ENCODE peak calls at places on chromosome 16, in four cellular contexts. One of them, this sample, is unnamed.

GRCh38 chr16:84332975-84333684 is 35.2 kb upstream of the ATP2C2 start:
- DNase-seq in fibroblast of villous mesenchyme: no peak
- DNase-seq in neural progenitor cell: no peak
- DNase-seq in epithelial cell of proximal tubule: peak
- DNase-seq in this sample: peak

GRCh38 chr16:9706217-9706616 is 476.0 kb downstream of the GRIN2A start:
- DNase-seq in epithelial cell of proximal tubule: no peak
- DNase-seq in neural progenitor cell: no peak
- DNase-seq in fibroblast of villous mesenchyme: no peak
- DNase-seq in this sample: no peak

GRCh38 chr16:20883554-20884239 is 16.5 kb downstream of the DCUN1D3 start:
- DNase-seq in epithelial cell of proximal tubule: no peak
- DNase-seq in fibroblast of villous mesenchyme: peak
- DNase-seq in neural progenitor cell: no peak
- DNase-seq in this sample: no peak

GRCh38 chr16:50215680-50216079 is 50.7 kb upstream of the ADCY7 start:
- DNase-seq in fibroblast of villous mesenchyme: no peak
- DNase-seq in epithelial cell of proximal tubule: no peak
- DNase-seq in neural progenitor cell: no peak
- DNase-seq in this sample: no peak

GRCh38 chr16:79367822-79368221 is 232.7 kb downstream of the MAF start:
- DNase-seq in epithelial cell of proximal tubule: no peak
- DNase-seq in fibroblast of villous mesenchyme: no peak
- DNase-seq in neural progenitor cell: no peak
- DNase-seq in this sample: no peak

GRCh38 chr16:15509051-15509592 is 74.7 kb downstream of the BMERB1 start:
- DNase-seq in epithelial cell of proximal tubule: no peak
- DNase-seq in fibroblast of villous mesenchyme: no peak
- DNase-seq in neural progenitor cell: no peak
- DNase-seq in this sample: peak

GRCh38 chr16:68128577-68129305 is 43.6 kb downstream of the NFATC3 start:
- DNase-seq in fibroblast of villous mesenchyme: peak
- DNase-seq in epithelial cell of proximal tubule: peak
- DNase-seq in neural progenitor cell: no peak
- DNase-seq in this sample: no peak

GRCh38 chr16:5022521-5022920 is 11.2 kb downstream of the NAGPA start:
- DNase-seq in fibroblast of villous mesenchyme: no peak
- DNase-seq in epithelial cell of proximal tubule: no peak
- DNase-seq in neural progenitor cell: no peak
- DNase-seq in this sample: no peak

GRCh38 chr16:81583893-81584705 is 139.5 kb downstream of the CMIP start:
- DNase-seq in fibroblast of villous mesenchyme: no peak
- DNase-seq in neural progenitor cell: no peak
- DNase-seq in epithelial cell of proximal tubule: no peak
- DNase-seq in this sample: no peak

GRCh38 chr16:87474566-87474996 is 18.2 kb downstream of the ZCCHC14 start:
- DNase-seq in neural progenitor cell: no peak
- DNase-seq in fibroblast of villous mesenchyme: no peak
- DNase-seq in epithelial cell of proximal tubule: no peak
- DNase-seq in this sample: no peak

GRCh38 chr16:81873843-81874752 is 95.0 kb downstream of the PLCG2 start:
- DNase-seq in neural progenitor cell: peak
- DNase-seq in epithelial cell of proximal tubule: no peak
- DNase-seq in fibroblast of villous mesenchyme: peak
- DNase-seq in this sample: peak

GRCh38 chr16:84442416-84443145 is 61.9 kb downstream of the MEAK7 start:
- DNase-seq in neural progenitor cell: no peak
- DNase-seq in epithelial cell of proximal tubule: no peak
- DNase-seq in fibroblast of villous mesenchyme: no peak
- DNase-seq in this sample: no peak

GRCh38 chr16:89860747-89861304 is 12.6 kb upstream of the TCF25 start:
- DNase-seq in neural progenitor cell: peak
- DNase-seq in epithelial cell of proximal tubule: no peak
- DNase-seq in fibroblast of villous mesenchyme: peak
- DNase-seq in this sample: peak

GRCh38 chr16:54677551-54677950 is 253.1 kb upstream of the IRX5 start:
- DNase-seq in epithelial cell of proximal tubule: no peak
- DNase-seq in fibroblast of villous mesenchyme: no peak
- DNase-seq in neural progenitor cell: no peak
- DNase-seq in this sample: no peak

GRCh38 chr16:4777339-4778049 is 10.5 kb upstream of the ZNF500 start:
- DNase-seq in epithelial cell of proximal tubule: no peak
- DNase-seq in neural progenitor cell: no peak
- DNase-seq in fibroblast of villous mesenchyme: no peak
- DNase-seq in this sample: no peak

GRCh38 chr16:88781140-88782077 is 3.6 kb downstream of the PIEZO1 start:
- DNase-seq in neural progenitor cell: no peak
- DNase-seq in fibroblast of villous mesenchyme: no peak
- DNase-seq in epithelial cell of proximal tubule: no peak
- DNase-seq in this sample: no peak

GRCh38 chr16:23508589-23509440 is 1.5 kb downstream of the GGA2 start:
- DNase-seq in epithelial cell of proximal tubule: no peak
- DNase-seq in neural progenitor cell: peak
- DNase-seq in fibroblast of villous mesenchyme: peak
- DNase-seq in this sample: peak

GRCh38 chr16:57167951-57168350 is 17.9 kb downstream of the PSME3IP1 start:
- DNase-seq in fibroblast of villous mesenchyme: peak
- DNase-seq in epithelial cell of proximal tubule: no peak
- DNase-seq in neural progenitor cell: peak
- DNase-seq in this sample: peak

GRCh38 chr16:21638573-21638975 is 13.8 kb downstream of the IGSF6 start:
- DNase-seq in epithelial cell of proximal tubule: no peak
- DNase-seq in fibroblast of villous mesenchyme: peak
- DNase-seq in neural progenitor cell: no peak
- DNase-seq in this sample: no peak

DNA sequence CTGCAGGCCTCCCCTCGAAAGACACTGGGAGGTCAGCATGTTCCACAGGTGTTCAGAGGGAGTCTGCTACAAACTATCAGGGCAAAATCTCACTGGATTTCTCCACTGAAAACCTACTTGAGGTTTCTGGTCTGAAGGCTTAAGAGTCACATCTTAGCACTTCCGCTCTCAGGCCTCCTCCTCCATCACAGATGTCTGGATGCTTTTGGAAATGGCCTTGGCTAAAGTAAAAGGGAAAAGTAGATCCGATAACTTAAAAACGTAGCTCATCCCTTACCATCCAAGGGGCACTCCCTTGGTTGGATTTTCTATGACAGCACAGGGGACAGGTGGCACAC is 14.4 kb downstream of the GINS2 start:
- DNase-seq in neural progenitor cell: no peak
- DNase-seq in fibroblast of villous mesenchyme: no peak
- DNase-seq in epithelial cell of proximal tubule: no peak
- DNase-seq in this sample: peak
- H3K4me3 ChIP-seq in neural progenitor cell: no peak
- H3K4me3 ChIP-seq in fibroblast of villous mesenchyme: no peak
- H3K4me3 ChIP-seq in epithelial cell of proximal tubule: no peak
- H3K4me3 ChIP-seq in this sample: no peak

GRCh38 chr16:30762991-30763725 is 1.0 kb downstream of the RNF40 start:
- DNase-seq in fibroblast of villous mesenchyme: no peak
- DNase-seq in neural progenitor cell: no peak
- DNase-seq in epithelial cell of proximal tubule: no peak
- DNase-seq in this sample: no peak

GRCh38 chr16:30761928-30762902 is at the start of the genes CFAP119 and RNF40:
- DNase-seq in epithelial cell of proximal tubule: peak
- DNase-seq in neural progenitor cell: peak
- DNase-seq in fibroblast of villous mesenchyme: peak
- DNase-seq in this sample: peak

GRCh38 chr16:30764816-30765465 is 2.8 kb downstream of the RNF40 start:
- DNase-seq in epithelial cell of proximal tubule: no peak
- DNase-seq in neural progenitor cell: no peak
- DNase-seq in fibroblast of villous mesenchyme: no peak
- DNase-seq in this sample: no peak

GRCh38 chr16:30766206-30766921 is 4.2 kb downstream of the RNF40 start:
- DNase-seq in neural progenitor cell: no peak
- DNase-seq in fibroblast of villous mesenchyme: no peak
- DNase-seq in epithelial cell of proximal tubule: no peak
- DNase-seq in this sample: no peak

GRCh38 chr16:30764086-30764485 is 2.0 kb downstream of the RNF40 start:
- DNase-seq in neural progenitor cell: no peak
- DNase-seq in epithelial cell of proximal tubule: no peak
- DNase-seq in fibroblast of villous mesenchyme: no peak
- DNase-seq in this sample: no peak
- H3K4me3 ChIP-seq in neural progenitor cell: no peak
- H3K4me3 ChIP-seq in epithelial cell of proximal tubule: no peak
- H3K4me3 ChIP-seq in fibroblast of villous mesenchyme: no peak
- H3K4me3 ChIP-seq in this sample: no peak

DNA sequence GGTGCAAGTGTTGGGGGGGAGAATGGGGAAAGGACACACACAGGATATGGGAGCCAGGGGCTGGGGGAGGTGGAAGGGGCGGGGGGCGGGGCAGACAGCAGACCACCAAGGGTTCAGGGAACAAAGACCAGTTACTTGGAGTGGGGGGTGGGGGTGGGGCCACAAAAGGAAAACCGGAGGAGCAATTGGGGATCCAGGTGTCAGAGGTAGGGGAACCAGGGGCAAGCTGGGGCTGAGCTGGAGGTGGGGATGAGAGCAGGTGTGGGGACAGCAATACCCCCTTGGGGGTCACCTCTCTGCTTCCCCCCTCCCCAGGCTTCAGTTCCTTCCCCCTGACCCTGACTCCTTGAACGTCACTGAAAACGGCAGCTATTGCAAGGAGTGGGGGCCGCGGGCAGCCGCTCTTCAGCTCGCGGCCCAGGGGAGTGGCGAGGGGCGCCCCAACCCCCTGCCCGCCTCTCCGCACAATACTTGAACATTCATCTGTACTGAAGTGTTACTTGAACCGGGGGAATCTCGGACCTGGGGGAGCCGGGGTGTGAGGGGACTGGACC is 1.3 kb upstream of the ORAI3 start:
- DNase-seq in neural progenitor cell: peak
- DNase-seq in epithelial cell of proximal tubule: no peak
- DNase-seq in fibroblast of villous mesenchyme: no peak
- DNase-seq in this sample: peak
- H3K4me3 ChIP-seq in neural progenitor cell: peak
- H3K4me3 ChIP-seq in epithelial cell of proximal tubule: no peak
- H3K4me3 ChIP-seq in fibroblast of villous mesenchyme: no peak
- H3K4me3 ChIP-seq in this sample: peak

GRCh38 chr16:70252355-70252988 is 732 bp upstream of the EXOSC6 start:
- DNase-seq in neural progenitor cell: peak
- DNase-seq in epithelial cell of proximal tubule: no peak
- DNase-seq in fibroblast of villous mesenchyme: peak
- DNase-seq in this sample: peak
- H3K4me3 ChIP-seq in neural progenitor cell: no peak
- H3K4me3 ChIP-seq in epithelial cell of proximal tubule: no peak
- H3K4me3 ChIP-seq in fibroblast of villous mesenchyme: no peak
- H3K4me3 ChIP-seq in this sample: no peak

This sample was measured in H7.